ENCODE peak calls at places on chromosomes 1 and 21, in nine cellular contexts. Z, U, X, W, B, Q, V, N and S are unnamed samples.

GRCh38 chr1:203380395-203381150 is 29.7 kb upstream of the FMOD start:
- DNase-seq in B (no peak), X (no peak), V (no peak), N (no peak), Q (no peak), U (no peak), Z (no peak), W (no peak), S (no peak)

GRCh38 chr1:3942416-3943122 is 42.5 kb upstream of the C1orf174 start:
- DNase-seq in V (no peak), B (no peak), X (no peak), W (no peak), U (no peak), N (no peak), Q (no peak), Z (no peak), S (no peak)

GRCh38 chr21:36321325-36322082 is 1.5 kb downstream of the MORC3 start:
- DNase-seq in Q (peak; percentile 68), B (peak; percentile 41), V (no peak), Z (no peak), X (no peak), N (peak; percentile 43), U (peak; percentile 18), W (no peak), S (no peak)

GRCh38 chr1:79899914-79900313 is 893.4 kb upstream of the ADGRL4 start:
- DNase-seq in X (no peak), U (peak; percentile 95), V (no peak), B (no peak), N (no peak), W (no peak), Z (peak; percentile 97), Q (no peak), S (no peak)

GRCh38 chr1:84434756-84435142 is 36.5 kb downstream of the DNASE2B start:
- DNase-seq in W (no peak), U (no peak), X (no peak), N (no peak), Q (no peak), V (no peak), B (no peak), Z (no peak), S (no peak)

GRCh38 chr1:42741706-42742105 is 1.7 kb upstream of the CLDN19 start:
- DNase-seq in V (no peak), N (no peak), W (no peak), U (no peak), B (no peak), X (no peak), Z (no peak), Q (no peak), S (no peak)

GRCh38 chr1:60715970-60716369 is 366.4 kb upstream of the NFIA start:
- DNase-seq in N (no peak), V (no peak), X (no peak), Z (no peak), B (no peak), Q (no peak), U (no peak), W (no peak), S (no peak)

GRCh38 chr1:44826375-44827196 is 16.5 kb downstream of the PTCH2 start:
- DNase-seq in W (no peak), Q (no peak), V (no peak), U (peak; percentile 84), N (no peak), Z (no peak), B (no peak), X (peak; percentile 77), S (peak; percentile 76)

GRCh38 chr1:1826356-1827088 is 48.3 kb upstream of the NADK start:
- DNase-seq in Z (no peak), W (no peak), X (no peak), V (no peak), U (no peak), N (no peak), B (no peak), Q (no peak), S (no peak)

GRCh38 chr1:218250492-218250891 is 34.6 kb upstream of the RRP15 start:
- DNase-seq in Z (no peak), B (no peak), W (no peak), X (no peak), U (no peak), Q (no peak), V (no peak), N (no peak), S (no peak)

GRCh38 chr1:171742577-171742922 is 685 bp upstream of the VAMP4 start:
- DNase-seq in X (peak; percentile 46), Z (no peak), N (peak; percentile 35), W (peak; percentile 12), Q (peak; percentile 65), U (peak; percentile 44), V (no peak), B (peak; percentile 24), S (no peak)

GRCh38 chr1:171739646-171740045 is 2.2 kb downstream of the VAMP4 start:
- DNase-seq in W (no peak), X (no peak), Q (no peak), N (no peak), V (no peak), U (peak; percentile 37), Z (no peak), B (no peak), S (no peak)

GRCh38 chr1:171740356-171740863 is 1.5 kb downstream of the VAMP4 start:
- DNase-seq in X (no peak), Q (no peak), B (no peak), V (no peak), Z (no peak), U (no peak), W (no peak), N (no peak), S (no peak)

GRCh38 chr1:171741872-171742576 is at the start of gene VAMP4:
- DNase-seq in U (peak; percentile 87), Z (no peak), W (peak; percentile 84), Q (peak; percentile 95), N (peak; percentile 89), V (peak; percentile 88), X (peak; percentile 89), B (peak; percentile 84), S (peak; percentile 95)

DNA sequence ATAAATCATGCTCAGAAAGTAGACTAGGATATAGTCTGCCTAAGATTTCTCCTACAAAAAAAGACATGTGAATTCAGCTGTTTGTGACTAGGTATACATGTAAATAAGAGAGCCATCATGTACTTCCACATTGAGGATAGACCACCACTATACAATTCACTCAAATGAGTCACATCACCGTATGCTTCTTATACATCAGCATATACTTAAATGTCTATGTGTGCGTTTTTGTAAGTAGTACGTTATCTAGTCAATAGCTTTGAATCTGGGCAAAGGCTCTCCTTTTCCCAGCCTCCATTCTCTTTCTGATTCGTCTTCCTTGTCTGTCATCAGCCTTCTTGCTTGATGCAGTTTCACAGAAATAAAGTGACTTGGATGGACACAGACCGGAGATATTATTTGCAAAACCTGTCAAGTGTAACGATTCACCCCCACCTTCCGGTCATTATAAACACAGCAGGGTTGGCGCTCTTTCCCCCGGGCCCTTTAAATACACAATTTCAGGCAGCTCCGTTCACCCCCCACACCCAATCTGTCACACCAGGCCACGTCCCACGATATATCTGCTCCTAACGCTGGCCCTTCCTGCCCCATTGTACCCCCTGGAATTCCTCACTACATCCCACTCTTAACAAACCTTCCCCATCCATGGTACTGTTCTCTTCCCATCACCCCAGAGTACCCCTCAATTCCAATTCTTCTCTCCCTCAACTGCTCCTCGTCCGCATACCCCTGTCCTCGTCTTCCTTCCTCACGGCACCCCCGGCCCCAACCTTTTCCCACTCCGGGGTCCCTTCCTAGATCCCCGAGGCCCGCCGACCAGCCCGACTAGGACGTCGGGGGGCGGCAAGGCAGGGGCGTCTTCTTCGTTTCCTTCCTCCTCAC is 636 bp downstream of the VAMP4 start:
- DNase-seq in W (peak; percentile 41), Q (peak; percentile 42), Z (no peak), N (peak; percentile 45), U (peak; percentile 44), X (peak; percentile 44), B (peak; percentile 27), V (peak; percentile 25), S (no peak)
- H3K27ac ChIP-seq in W (peak overlapping the region; percentile 99), Q (peak overlapping the region; percentile 45), Z (peak overlapping the region; percentile 84), N (peak overlapping the region; percentile 96), U (peak overlapping the region; percentile 92), X (peak overlapping the region; percentile 98), B (peak overlapping the region; percentile 93), V (peak overlapping the region; percentile 93), S (peak overlapping the region; percentile 96)

DNA sequence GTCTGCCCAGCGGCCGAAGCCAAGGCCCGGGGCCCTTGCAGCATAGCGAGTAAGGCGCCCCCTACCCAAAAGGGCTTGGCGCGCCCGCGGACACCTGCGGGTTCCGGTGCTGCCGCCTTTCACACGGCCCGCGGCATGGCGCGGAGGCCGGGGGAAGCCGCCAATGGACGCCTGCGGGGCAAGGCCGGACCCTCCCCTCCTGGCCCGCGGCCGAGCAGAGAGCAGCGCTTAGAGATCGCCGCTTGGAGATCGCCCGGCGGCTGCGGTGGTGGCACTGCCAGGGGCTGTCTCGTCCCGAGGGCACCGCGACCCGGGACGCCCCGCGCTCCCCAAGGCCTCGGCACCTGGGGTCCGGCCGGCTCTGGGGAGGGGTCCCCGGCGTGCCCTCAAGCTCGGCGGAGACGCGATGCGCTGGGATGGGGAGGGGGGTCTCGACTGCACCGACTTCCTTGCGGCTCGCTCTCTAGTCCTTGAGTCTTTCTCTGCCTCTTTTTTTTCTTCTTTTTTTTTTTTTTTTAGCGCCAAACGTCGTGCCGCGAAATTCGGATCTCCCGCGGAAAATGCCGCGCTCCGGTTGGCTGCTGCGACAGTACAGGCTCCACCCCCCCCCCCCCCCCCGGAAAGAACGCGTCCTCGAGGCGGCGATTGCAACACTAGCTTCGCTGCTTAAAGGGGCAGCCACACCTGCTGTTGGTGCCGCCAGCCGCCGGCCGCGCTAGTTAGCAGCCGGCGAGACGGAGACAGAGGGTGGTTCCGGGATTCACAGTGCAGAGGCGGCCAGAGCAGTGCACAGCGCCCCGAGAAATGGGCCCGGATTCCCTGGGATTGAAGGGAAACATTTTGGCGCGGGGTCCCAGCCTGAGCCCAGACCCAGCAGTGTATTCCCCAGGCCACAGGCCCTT is at the start of gene E2F2:
- DNase-seq in X (peak; percentile 81), Q (peak; percentile 94), B (peak; percentile 92), V (peak; percentile 88), Z (peak; percentile 56), W (peak; percentile 80), U (peak; percentile 91), N (peak; percentile 90), S (peak; percentile 94)
- TF ChIP-seq CTCF in X (no peak), Q (peak; percentile 34), B (no peak), V (no peak), Z (no peak), W (no peak), U (peak; percentile 17), N (peak; percentile 56), S (peak; percentile 6)

GRCh38 chr1:5771788-5772187 is 220.4 kb downstream of the NPHP4 start:
- DNase-seq in X (no peak), N (no peak), Z (no peak), W (no peak), B (no peak), V (no peak), U (no peak), Q (no peak), S (no peak)
- H3K27ac ChIP-seq in X (no peak overlapping the region), N (no peak overlapping the region), Z (no peak overlapping the region), W (no peak overlapping the region), B (no peak overlapping the region), V (no peak overlapping the region), U (no peak overlapping the region), Q (no peak overlapping the region), S (no peak overlapping the region)

GRCh38 chr1:205775015-205775716 is at the start of gene RAB29:
- DNase-seq in U (peak; percentile 90), Q (peak; percentile 91), N (peak; percentile 87), V (peak; percentile 69), X (peak; percentile 80), Z (peak; percentile 46), B (peak; percentile 76), W (peak; percentile 78), S (peak; percentile 92)
- TF ChIP-seq CTCF in U (no peak), Q (no peak), N (peak; percentile 2), V (no peak), X (no peak), Z (no peak), B (no peak), W (no peak), S (no peak)